ENCODE peak calls at places on chromosomes 13 and 19, in seven cellular contexts. O is IMR-90, J is neuronal stem cell, Q is H1, H is mesendoderm, B is mesenchymal stem cell, R is trophoblast cell. D is an unnamed sample.

GRCh38 chr13:99086869-99087129 is 108.9 kb upstream of the DOCK9 start:
- DNase-seq in O (no peak), J (peak; percentile 31), Q (no peak), H (peak; percentile 41), B (no peak), R (no peak), D (peak; percentile 43)

GRCh38 chr13:69571606-69572323 is 535.9 kb upstream of the ATXN8OS start:
- DNase-seq in O (no peak), J (no peak), Q (no peak), H (no peak), B (no peak), R (no peak), D (no peak)

GRCh38 chr19:44820648-44821609 is 12.0 kb downstream of the BCAM start:
- DNase-seq in O (no peak), J (no peak), Q (no peak), H (no peak), B (no peak), R (no peak), D (no peak)

GRCh38 chr13:112238436-112238995 is 137.6 kb upstream of the SPACA7 start:
- DNase-seq in O (no peak), J (no peak), Q (no peak), H (no peak), B (no peak), R (no peak), D (no peak)

GRCh38 chr19:7640803-7641202 is 3.9 kb downstream of the STXBP2 start:
- DNase-seq in O (no peak), J (no peak), Q (no peak), H (no peak), B (no peak), R (no peak), D (no peak)

GRCh38 chr13:34654203-34654602 is 287.9 kb upstream of the NBEA start:
- DNase-seq in O (no peak), J (no peak), Q (no peak), H (peak; percentile 58), B (no peak), R (no peak), D (no peak)

GRCh38 chr19:38216785-38217746 is 7.0 kb downstream of the DPF1 start:
- DNase-seq in O (no peak), J (no peak), Q (no peak), H (no peak), B (no peak), R (no peak), D (no peak)

GRCh38 chr19:49570138-49570856 is 10.1 kb downstream of the NOSIP start:
- DNase-seq in O (peak; percentile 84), J (peak; percentile 87), Q (peak; percentile 70), H (peak; percentile 91), B (peak; percentile 87), R (peak; percentile 72), D (peak; percentile 73)

GRCh38 chr19:39582442-39582841 is 19.9 kb upstream of the LGALS13 start:
- DNase-seq in O (no peak), J (no peak), Q (no peak), H (no peak), B (no peak), R (no peak), D (no peak)

GRCh38 chr13:107441279-107441678 is 774.1 kb downstream of the LIG4 start:
- DNase-seq in O (peak; percentile 89), J (no peak), Q (no peak), H (no peak), B (peak; percentile 83), R (no peak), D (no peak)

GRCh38 chr19:47351545-47351944 is 2.4 kb downstream of the DHX34 start:
- DNase-seq in O (peak; percentile 27), J (no peak), Q (no peak), H (peak; percentile 69), B (peak; percentile 53), R (no peak), D (peak; percentile 64)

GRCh38 chr13:49643003-49643651 is 14.8 kb downstream of the ARL11 start:
- DNase-seq in O (no peak), J (no peak), Q (no peak), H (no peak), B (no peak), R (no peak), D (no peak)
- H3K9ac ChIP-seq in O (no peak overlapping the region), J (no peak overlapping the region), Q (no peak overlapping the region), H (no peak overlapping the region), B (peak overlapping the region; percentile 69), R (no peak overlapping the region), D (no peak overlapping the region)

GRCh38 chr13:50222569-50223332 is 207.5 kb downstream of the KCNRG start:
- DNase-seq in O (peak; percentile 68), J (no peak), Q (no peak), H (no peak), B (peak; percentile 62), R (peak; percentile 35), D (no peak)
- H2BK120ac ChIP-seq in O (no peak overlapping the region), J (no peak overlapping the region), Q (no peak overlapping the region), H (no peak overlapping the region), B (no peak overlapping the region), R (no peak overlapping the region), D (no peak overlapping the region)

GRCh38 chr19:2542341-2543069 is 66.6 kb downstream of the GADD45B start:
- DNase-seq in O (peak; percentile 71), J (no peak), Q (no peak), H (peak; percentile 70), B (peak; percentile 92), R (no peak), D (peak; percentile 58)

GRCh38 chr19:2540646-2541454 is 64.9 kb downstream of the GADD45B start:
- DNase-seq in O (peak; percentile 97), J (peak; percentile 93), Q (peak; percentile 90), H (peak; percentile 100), B (peak; percentile 98), R (peak; percentile 99), D (peak; percentile 99)

GRCh38 chr19:2544576-2545415 is 68.9 kb downstream of the GADD45B start:
- DNase-seq in O (no peak), J (no peak), Q (no peak), H (no peak), B (no peak), R (no peak), D (no peak)

GRCh38 chr19:2546128-2547032 is 70.5 kb downstream of the GADD45B start:
- DNase-seq in O (no peak), J (peak; percentile 67), Q (peak; percentile 73), H (peak; percentile 64), B (peak; percentile 86), R (peak; percentile 43), D (peak; percentile 78)

DNA sequence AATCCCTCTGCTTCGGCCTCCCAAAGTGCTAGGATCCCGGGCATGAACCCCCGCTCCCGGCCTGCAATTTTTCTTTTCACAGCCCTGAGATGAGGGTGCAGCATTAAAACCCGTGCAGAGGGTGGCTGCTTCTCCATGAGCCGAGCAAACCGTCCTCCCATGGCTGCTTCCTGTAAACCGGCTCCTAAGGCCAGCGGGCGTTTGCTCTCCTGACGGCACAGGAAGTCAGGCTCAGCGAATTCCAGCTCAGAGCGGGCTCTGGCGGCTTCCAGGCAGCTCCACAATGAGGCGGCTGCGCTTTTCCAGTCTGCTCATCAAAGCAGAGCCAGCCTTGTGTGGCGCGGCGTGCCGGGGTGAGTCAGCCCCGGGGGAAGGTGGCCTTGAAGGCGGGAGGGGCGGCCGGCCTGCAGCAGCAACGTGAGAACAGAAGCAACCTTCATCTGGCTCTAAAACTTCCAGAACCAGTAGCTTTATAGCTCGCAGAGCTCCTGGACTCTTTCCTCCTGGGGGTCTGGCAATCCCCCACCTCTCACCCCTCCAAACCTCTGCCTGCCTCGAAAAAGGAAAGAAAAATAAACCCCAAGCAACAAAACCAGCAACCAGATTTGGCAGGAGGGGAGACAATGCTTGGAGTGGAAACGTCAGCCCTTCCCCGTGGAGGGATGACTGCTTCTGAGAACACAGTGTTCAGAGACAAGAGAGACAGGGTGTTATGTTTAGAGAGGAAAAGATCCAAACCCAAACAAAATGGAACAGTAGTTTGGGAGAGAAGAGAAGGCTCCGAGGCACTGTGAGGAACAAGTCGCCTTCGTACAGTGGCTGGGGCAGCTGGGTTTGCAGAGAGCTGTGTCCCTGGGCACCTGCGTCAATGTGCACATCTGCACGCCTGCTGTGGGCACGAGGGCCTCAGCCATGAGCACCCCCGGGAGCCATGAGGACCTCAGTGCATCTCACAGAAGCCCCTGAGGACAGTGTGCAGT is 67.8 kb downstream of the GADD45B start:
- DNase-seq in O (peak; percentile 98), J (peak; percentile 89), Q (peak; percentile 84), H (peak; percentile 99), B (peak; percentile 99), R (peak; percentile 99), D (peak; percentile 94)
- H3K9ac ChIP-seq in O (peak overlapping the region; percentile 61), J (no peak overlapping the region), Q (no peak overlapping the region), H (peak overlapping the region; percentile 48), B (peak overlapping the region; percentile 85), R (no peak overlapping the region), D (no peak overlapping the region)

DNA sequence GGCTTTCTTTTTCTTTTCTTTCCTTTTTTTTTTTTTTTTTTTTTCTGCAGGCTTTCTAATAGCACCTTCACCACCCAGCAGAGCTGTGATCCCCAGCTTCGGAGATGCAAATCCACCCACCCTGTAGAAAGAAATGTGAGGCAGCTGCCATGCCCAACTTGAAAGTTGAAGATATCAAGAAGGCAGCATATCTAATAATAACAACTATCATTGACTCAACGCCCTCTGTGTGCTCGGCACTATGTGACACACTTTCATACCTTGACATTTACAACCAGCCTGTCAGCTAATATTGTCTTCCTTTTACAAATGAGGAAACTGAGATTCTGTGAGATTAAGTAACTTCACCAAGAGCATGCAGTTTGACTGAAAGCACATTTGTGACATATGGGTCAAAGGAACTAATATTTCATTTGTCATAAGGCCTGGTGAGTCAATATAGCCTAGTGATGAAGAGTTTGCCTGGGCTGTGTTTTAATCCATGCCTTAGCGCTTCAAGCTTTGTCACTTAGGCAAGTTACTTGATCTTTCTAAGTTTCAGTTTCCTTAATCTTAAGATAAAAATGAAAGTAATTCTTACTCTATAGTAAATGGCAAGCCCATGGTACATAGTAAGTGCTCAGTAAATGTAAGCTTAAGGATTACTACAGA is 137.0 kb downstream of the FLT1 start:
- DNase-seq in O (no peak), J (no peak), Q (no peak), H (no peak), B (peak; percentile 68), R (no peak), D (no peak)
- H2BK120ac ChIP-seq in O (no peak overlapping the region), J (no peak overlapping the region), Q (no peak overlapping the region), H (no peak overlapping the region), B (no peak overlapping the region), R (no peak overlapping the region), D (no peak overlapping the region)

GRCh38 chr19:16462757-16463250 is 9.0 kb downstream of the EPS15L1 start:
- DNase-seq in O (peak; percentile 34), J (no peak), Q (no peak), H (no peak), B (peak; percentile 30), R (peak; percentile 45), D (no peak)
- H3K9ac ChIP-seq in O (no peak overlapping the region), J (no peak overlapping the region), Q (no peak overlapping the region), H (no peak overlapping the region), B (no peak overlapping the region), R (peak overlapping the region; percentile 37), D (no peak overlapping the region)

GRCh38 chr13:25406377-25406776 is 34.6 kb downstream of the ATP8A2 start:
- DNase-seq in O (no peak), J (no peak), Q (no peak), H (peak; percentile 72), B (no peak), R (no peak), D (peak; percentile 39)

GRCh38 chr13:25397763-25398162 is 26.0 kb downstream of the ATP8A2 start:
- DNase-seq in O (no peak), J (no peak), Q (no peak), H (peak; percentile 93), B (no peak), R (no peak), D (no peak)

GRCh38 chr13:25401958-25402357 is 30.2 kb downstream of the ATP8A2 start:
- DNase-seq in O (no peak), J (no peak), Q (no peak), H (peak; percentile 77), B (no peak), R (peak; percentile 17), D (no peak)
- H2BK120ac ChIP-seq in O (no peak overlapping the region), J (no peak overlapping the region), Q (no peak overlapping the region), H (no peak overlapping the region), B (no peak overlapping the region), R (no peak overlapping the region), D (no peak overlapping the region)

D was measured in H9.